ENCODE peak calls at places on chromosomes 3 and 15, in ten cellular contexts. G is breast epithelium, Z is cardiac muscle cell, H is tibial nerve, M is mucosa of descending colon, I is ovary, B is astrocyte, C is lower lobe of right lung, U is endodermal cell, W is A549. J is an unnamed sample.

GRCh38 chr3:89107461-89108035 is at the start of gene EPHA3:
- DNase-seq in Z (peak; percentile 75), H (peak; percentile 66), U (peak; percentile 93), G (no peak), B (peak; percentile 74), W (peak; percentile 22), M (peak; percentile 66), C (peak; percentile 61), I (peak; percentile 48), J (peak; percentile 86)

GRCh38 chr15:96849501-96849900 is 519.0 kb downstream of the NR2F2 start:
- DNase-seq in C (no peak), W (no peak), U (no peak), Z (peak; percentile 47), M (no peak), B (peak; percentile 63), H (no peak), G (no peak), I (no peak), J (no peak)

GRCh38 chr3:37510749-37511148 is 336.4 kb upstream of the LRRFIP2 start:
- DNase-seq in I (no peak), H (no peak), U (no peak), G (no peak), W (no peak), Z (no peak), B (no peak), C (no peak), M (no peak), J (no peak)

GRCh38 chr3:17302774-17303173 is 418.0 kb downstream of the PLCL2 start:
- DNase-seq in B (peak; percentile 62), I (no peak), U (no peak), Z (peak; percentile 39), W (no peak), M (no peak), C (no peak), G (no peak), H (no peak), J (no peak)

GRCh38 chr15:75921732-75922703 is 18.3 kb downstream of the FBXO22 start:
- DNase-seq in G (no peak), W (no peak), Z (peak; percentile 84), H (peak; percentile 74), M (peak; percentile 40), B (peak; percentile 51), I (peak; percentile 28), U (peak; percentile 74), C (no peak), J (no peak)

GRCh38 chr3:174376346-174376745 is 482.8 kb upstream of the NAALADL2 start:
- DNase-seq in G (no peak), Z (peak; percentile 43), U (no peak), W (no peak), M (no peak), C (no peak), H (no peak), B (peak; percentile 70), I (no peak), J (no peak)

GRCh38 chr3:120198305-120198878 is 86.6 kb downstream of the GPR156 start:
- DNase-seq in Z (peak; percentile 58), W (peak; percentile 24), H (no peak), C (no peak), M (no peak), U (no peak), B (peak; percentile 28), I (no peak), G (no peak), J (no peak)

GRCh38 chr3:123688241-123688747 is 103.4 kb upstream of the HACD2 start:
- DNase-seq in G (no peak), C (no peak), B (peak; percentile 96), H (no peak), M (no peak), U (no peak), W (peak; percentile 68), Z (peak; percentile 80), I (no peak), J (no peak)

GRCh38 chr3:171811059-171811912 is 1.0 kb upstream of the PLD1 start:
- DNase-seq in I (peak; percentile 50), C (no peak), G (no peak), Z (peak; percentile 97), H (peak; percentile 69), M (no peak), U (no peak), W (peak; percentile 75), B (peak; percentile 99), J (no peak)

DNA sequence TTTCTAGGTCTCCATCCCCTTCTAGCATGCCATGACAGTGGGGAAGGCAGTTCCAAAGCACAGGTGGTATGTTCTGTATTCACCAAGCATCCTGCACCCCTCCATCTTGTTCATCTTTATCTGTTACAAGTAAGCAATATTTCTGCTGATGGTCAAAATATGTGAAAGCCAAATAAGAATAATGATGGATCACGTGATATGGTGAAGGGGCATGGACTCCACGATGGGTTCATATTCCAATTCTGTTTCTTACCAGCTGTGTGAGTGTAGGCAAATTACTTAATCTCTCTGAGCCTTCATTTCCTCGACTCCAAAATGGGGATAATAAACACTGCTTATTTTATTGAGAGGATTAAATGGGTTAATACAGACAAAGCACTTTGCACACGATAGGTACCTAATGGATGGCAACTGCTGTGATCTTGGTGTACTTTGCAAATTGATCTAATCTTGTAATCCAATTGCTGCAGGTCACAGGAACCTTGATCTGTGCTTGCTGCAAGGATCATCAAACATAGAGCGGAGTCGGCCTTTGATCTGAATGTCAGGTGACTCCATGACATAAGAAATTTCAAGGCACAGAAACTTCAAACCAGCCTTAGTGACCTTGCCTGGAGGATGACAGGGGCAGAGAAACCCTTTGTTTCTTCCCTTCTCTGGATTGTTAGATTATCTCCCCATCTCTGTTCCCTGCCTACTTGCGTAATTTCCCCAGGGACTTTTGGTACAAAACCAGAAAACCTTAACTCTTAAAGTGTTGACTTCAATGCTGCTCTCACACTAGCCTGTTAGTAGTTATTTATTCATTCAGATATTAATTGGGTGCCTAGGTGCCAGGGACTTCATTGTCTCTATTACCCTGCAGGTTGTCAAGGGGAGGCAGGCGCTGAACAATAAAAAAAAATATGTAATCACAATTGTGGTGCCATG is 25.8 kb downstream of the SIAH2 start:
- DNase-seq in H (peak; percentile 29), G (no peak), B (no peak), M (no peak), W (no peak), I (no peak), U (peak; percentile 64), Z (peak; percentile 55), C (no peak), J (no peak)
- H3K4me3 ChIP-seq in H (no peak overlapping the region), G (no peak overlapping the region), B (no peak overlapping the region), M (no peak overlapping the region), W (no peak overlapping the region), I (no peak overlapping the region), U (no peak overlapping the region), Z (no peak overlapping the region), C (no peak overlapping the region), J (no peak overlapping the region)

GRCh38 chr3:193824365-193824764 is 231.4 kb downstream of the OPA1 start:
- DNase-seq in U (peak; percentile 2), W (no peak), C (no peak), I (no peak), Z (no peak), M (no peak), B (no peak), H (no peak), G (no peak), J (no peak)

GRCh38 chr3:193827039-193827669 is 234.1 kb downstream of the OPA1 start:
- DNase-seq in G (no peak), W (no peak), H (no peak), U (peak; percentile 41), Z (no peak), B (no peak), M (no peak), C (no peak), I (no peak), J (no peak)

GRCh38 chr3:193826126-193826795 is 233.3 kb downstream of the OPA1 start:
- DNase-seq in W (no peak), B (peak; percentile 91), U (peak; percentile 60), M (no peak), Z (peak; percentile 69), G (peak; percentile 44), C (no peak), H (peak; percentile 10), I (peak; percentile 60), J (no peak)

GRCh38 chr3:193827831-193828230 is 234.8 kb downstream of the OPA1 start:
- DNase-seq in B (peak; percentile 8), G (no peak), M (no peak), H (no peak), Z (no peak), W (no peak), I (no peak), C (no peak), U (peak; percentile 13), J (no peak)

GRCh38 chr3:193825617-193826016 is 232.6 kb downstream of the OPA1 start:
- DNase-seq in W (no peak), B (no peak), I (no peak), U (peak; percentile 45), G (no peak), H (no peak), Z (no peak), C (no peak), M (no peak), J (peak; percentile 67)
- H3K4me1 ChIP-seq in W (no peaks in the 10 kb centered on the region), B (peaks cover 21% of the 10 kb centered on the region), I (peaks cover 3% of the 10 kb centered on the region), U (peaks cover 11% of the 10 kb centered on the region), G (no peaks in the 10 kb centered on the region), H (peaks cover 12% of the 10 kb centered on the region), Z (peaks cover 7% of the 10 kb centered on the region), C (no peaks in the 10 kb centered on the region), M (peaks cover 6% of the 10 kb centered on the region), J (peaks cover 3% of the 10 kb centered on the region)

DNA sequence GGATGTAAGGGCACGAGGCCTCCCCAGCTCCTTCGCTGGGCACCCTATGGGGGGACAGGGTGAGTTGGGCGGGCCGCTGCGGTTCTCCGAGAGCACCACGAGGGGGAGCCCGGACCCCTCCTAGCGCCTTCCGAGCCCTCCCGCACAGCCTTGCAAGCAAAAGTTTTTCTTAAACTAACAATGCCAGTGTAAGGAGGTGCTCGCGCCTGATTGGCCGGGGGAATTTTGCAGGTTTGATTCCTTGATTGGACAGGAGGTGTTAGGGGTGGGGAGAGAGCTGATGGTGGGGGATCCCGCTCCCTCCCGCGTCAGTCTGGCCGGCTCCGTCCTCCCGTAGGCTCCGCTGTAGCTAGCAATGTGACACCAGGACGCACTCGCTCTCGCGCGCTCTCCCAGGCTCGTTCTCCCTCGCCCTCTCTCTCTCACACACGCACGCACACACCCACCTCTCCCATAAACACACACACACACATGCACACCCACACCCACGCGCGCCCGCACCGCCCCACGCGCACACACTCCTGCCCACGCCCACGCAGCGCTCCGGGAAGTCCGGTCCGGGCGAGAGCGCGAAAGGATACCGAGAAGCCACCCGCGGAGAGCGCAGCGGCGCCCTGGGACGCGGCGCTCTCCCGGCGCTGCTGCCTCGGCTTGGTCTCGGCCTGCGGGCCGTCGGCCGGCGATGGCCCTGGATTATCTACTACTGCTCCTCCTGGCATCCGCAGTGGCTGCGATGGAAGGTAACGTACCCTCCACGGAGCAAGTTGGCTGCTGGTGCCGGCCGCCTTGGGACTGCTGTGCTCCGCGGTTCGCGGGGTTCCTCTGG is at the start of gene EPHB1:
- DNase-seq in M (peak; percentile 74), B (peak; percentile 91), U (peak; percentile 99), Z (peak; percentile 92), I (peak; percentile 70), C (peak; percentile 81), H (peak; percentile 59), G (peak; percentile 92), W (peak; percentile 58), J (peak; percentile 92)
- H3K4me3 ChIP-seq in M (no peak within 1 kb of the TSS), B (peak within 1 kb of the TSS; percentile 72), U (peak within 1 kb of the TSS; percentile 81), Z (peak within 1 kb of the TSS; percentile 43), I (peak within 1 kb of the TSS; percentile 44), C (peak within 1 kb of the TSS; percentile 53), H (peak within 1 kb of the TSS; percentile 34), G (peak within 1 kb of the TSS; percentile 62), W (peak within 1 kb of the TSS; percentile 39), J (peak within 1 kb of the TSS; percentile 49)

DNA sequence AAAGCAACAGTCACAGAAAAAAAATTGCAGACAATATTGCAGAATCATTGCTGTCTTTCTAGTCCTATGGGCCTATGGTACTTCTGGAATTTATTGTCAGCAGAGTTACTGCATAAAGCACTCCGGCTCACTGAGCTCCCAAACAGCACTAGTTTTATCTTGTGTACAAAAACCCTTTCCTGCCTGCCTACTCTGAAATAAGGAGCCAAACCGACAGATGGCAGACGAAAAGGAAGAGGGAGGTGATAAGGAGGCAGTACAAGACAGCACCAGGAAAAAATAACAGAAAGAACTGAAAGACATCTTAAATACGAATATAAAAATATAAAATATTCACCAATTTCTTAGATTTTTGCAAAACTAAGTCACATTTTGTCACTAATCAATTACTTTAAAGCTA is 15.6 kb downstream of the HERC1 start:
- DNase-seq in H (no peak), M (no peak), B (peak; percentile 2), G (no peak), Z (peak; percentile 76), I (no peak), W (no peak), C (no peak), U (no peak), J (no peak)
- H3K4me1 ChIP-seq in H (peaks cover 69% of the 10 kb centered on the region), M (peaks cover 25% of the 10 kb centered on the region), B (no peaks in the 10 kb centered on the region), G (no peaks in the 10 kb centered on the region), Z (peaks cover 14% of the 10 kb centered on the region), I (peaks cover 7% of the 10 kb centered on the region), W (no peaks in the 10 kb centered on the region), C (peaks cover 74% of the 10 kb centered on the region), U (no peaks in the 10 kb centered on the region), J (peaks cover 91% of the 10 kb centered on the region)

J was measured in spleen.